ENCODE peak calls at places on chromosomes 7 and 10, in six cellular contexts. P, A, U, F, K and S are unnamed samples.

GRCh38 chr7:63899691-63900393 is 98.8 kb upstream of the ZNF722 start:
- DNase-seq in P (peak), U (peak), A (no peak), K (no peak), F (no peak), S (peak)

GRCh38 chr10:103013398-103013797 is 95.3 kb downstream of the CNNM2 start:
- DNase-seq in A (no peak), P (no peak), U (no peak), F (no peak), K (no peak), S (no peak)

GRCh38 chr10:986881-987634 is 1.2 kb upstream of the GTPBP4 start:
- DNase-seq in F (peak), K (no peak), U (no peak), A (no peak), P (no peak), S (no peak)

GRCh38 chr10:58856508-58857240 is 319.8 kb upstream of the PHYHIPL start:
- DNase-seq in U (no peak), K (no peak), A (no peak), F (peak), P (peak), S (no peak)

GRCh38 chr10:109898666-109899577 is 24.4 kb downstream of the XPNPEP1 start:
- DNase-seq in F (no peak), P (no peak), K (no peak), A (no peak), U (no peak), S (no peak)

GRCh38 chr7:73615886-73616285 is 8.4 kb downstream of the MLXIPL start:
- DNase-seq in F (no peak), A (peak), K (no peak), U (no peak), P (no peak), S (no peak)

GRCh38 chr7:43199333-43199732 is 86.9 kb downstream of the HECW1 start:
- DNase-seq in U (no peak), P (no peak), A (no peak), K (no peak), F (peak), S (no peak)

GRCh38 chr7:120740348-120740747 is 117.6 kb downstream of the TSPAN12 start:
- DNase-seq in F (peak), U (peak), P (no peak), K (no peak), A (no peak), S (no peak)

GRCh38 chr7:126856691-126857291 is 395.9 kb downstream of the GRM8 start:
- DNase-seq in A (peak), K (no peak), U (no peak), F (peak), P (no peak), S (no peak)

GRCh38 chr7:128830231-128831177 is at the start of gene FLNC:
- DNase-seq in P (peak), U (no peak), K (no peak), F (no peak), A (no peak), S (no peak)

GRCh38 chr10:970311-971149 is 17.7 kb upstream of the GTPBP4 start:
- DNase-seq in A (no peak), P (no peak), K (no peak), F (no peak), U (peak), S (peak)

GRCh38 chr10:98655512-98655911 is 208.8 kb upstream of the HPS1 start:
- DNase-seq in U (no peak), P (no peak), K (no peak), A (no peak), F (no peak), S (no peak)

GRCh38 chr7:121360564-121360963 is 31.8 kb downstream of the WNT16 start:
- DNase-seq in U (no peak), K (no peak), F (no peak), P (no peak), A (no peak), S (no peak)